ENCODE peak calls at places on chromosomes 7 and 10, in five cellular contexts. C, V, T, S and N are unnamed samples.

GRCh38 chr10:5623081-5623748 is 43.2 kb downstream of the ASB13 start:
- DNase-seq in C (peak; percentile 91), V (peak; percentile 21), T (peak; percentile 91), S (peak; percentile 89), N (peak; percentile 41)

GRCh38 chr10:97320480-97321031 is 1.5 kb downstream of the FRAT1 start:
- DNase-seq in C (peak; percentile 22), V (no peak), T (no peak), S (no peak), N (no peak)

GRCh38 chr7:93837245-93837644 is 53.3 kb downstream of the TFPI2 start:
- DNase-seq in C (no peak), V (no peak), T (no peak), S (no peak), N (no peak)

GRCh38 chr7:77566421-77566820 is 29.3 kb downstream of the PTPN12 start:
- DNase-seq in C (no peak), V (no peak), T (no peak), S (no peak), N (no peak)

GRCh38 chr10:70993051-70993450 is 104.7 kb upstream of the PCBD1 start:
- DNase-seq in C (no peak), V (no peak), T (no peak), S (no peak), N (no peak)

GRCh38 chr7:51013218-51013786 is 230.6 kb upstream of the GRB10 start:
- DNase-seq in C (no peak), V (no peak), T (no peak), S (no peak), N (no peak)

GRCh38 chr7:673681-674453 is 52.6 kb upstream of the DNAAF5 start:
- DNase-seq in C (no peak), V (no peak), T (no peak), S (no peak), N (no peak)

GRCh38 chr10:76504823-76505222 is 1073.4 kb downstream of the LRMDA start:
- DNase-seq in C (no peak), V (no peak), T (no peak), S (no peak), N (no peak)

GRCh38 chr10:51878695-51879094 is 179.3 kb upstream of the CSTF2T start:
- DNase-seq in C (no peak), V (no peak), T (no peak), S (no peak), N (no peak)

GRCh38 chr10:43194266-43194665 is 56.0 kb downstream of the CSGALNACT2 start:
- DNase-seq in C (no peak), V (no peak), T (no peak), S (no peak), N (no peak)

GRCh38 chr10:101215397-101216206 is 13.7 kb downstream of the LBX1 start:
- DNase-seq in C (no peak), V (no peak), T (no peak), S (no peak), N (no peak)

GRCh38 chr7:5284304-5285281 is 1.9 kb downstream of the SLC29A4 start:
- DNase-seq in C (peak; percentile 50), V (no peak), T (no peak), S (peak; percentile 69), N (no peak)

GRCh38 chr10:75395955-75396860 is 5.4 kb downstream of the ZNF503 start:
- DNase-seq in C (peak; percentile 49), V (no peak), T (peak; percentile 39), S (no peak), N (no peak)

GRCh38 chr7:155635817-155636216 is 8.6 kb upstream of the RBM33 start:
- DNase-seq in C (no peak), V (no peak), T (no peak), S (no peak), N (no peak)

GRCh38 chr10:11687357-11687771 is 54.8 kb upstream of the ECHDC3 start:
- DNase-seq in C (no peak), V (no peak), T (no peak), S (no peak), N (peak; percentile 69)

GRCh38 chr10:87092861-87093460 is 1.7 kb downstream of the GLUD1 start:
- DNase-seq in C (no peak), V (no peak), T (no peak), S (no peak), N (no peak)

GRCh38 chr7:12315049-12315448 is 88.6 kb downstream of the VWDE start:
- DNase-seq in C (no peak), V (no peak), T (no peak), S (no peak), N (no peak)

GRCh38 chr7:88243345-88243909 is 23.6 kb upstream of the SRI start:
- DNase-seq in C (no peak), V (no peak), T (no peak), S (peak; percentile 21), N (no peak)

GRCh38 chr7:155804897-155805825 is 7.1 kb downstream of the SHH start:
- DNase-seq in C (peak; percentile 32), V (no peak), T (no peak), S (peak; percentile 82), N (no peak)

GRCh38 chr10:48733329-48733728 is 48.7 kb downstream of the WDFY4 start:
- DNase-seq in C (no peak), V (no peak), T (no peak), S (no peak), N (no peak)

GRCh38 chr10:97463363-97464132 is 17.6 kb downstream of the ZDHHC16 start:
- DNase-seq in C (no peak), V (no peak), T (no peak), S (peak; percentile 58), N (peak; percentile 19)

DNA sequence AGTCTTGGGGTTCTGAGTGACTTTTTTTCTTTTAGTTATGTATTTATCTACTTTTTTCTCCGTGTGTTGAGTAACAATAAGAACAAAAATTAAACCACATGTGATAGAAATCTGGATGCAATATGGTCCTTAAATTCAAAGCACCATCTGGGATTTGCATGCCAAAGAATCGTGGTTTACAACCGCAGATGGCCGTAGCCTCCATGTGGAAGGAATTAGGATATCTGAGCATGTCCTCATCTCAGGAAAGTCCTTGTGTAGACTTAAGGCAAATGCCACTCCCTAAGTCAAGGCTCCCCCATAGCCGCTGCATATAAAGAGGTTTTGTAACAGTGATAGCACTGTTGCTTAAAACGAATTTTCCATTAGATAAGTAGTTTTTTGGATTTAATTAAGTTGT is 304.0 kb downstream of the ZEB1 start:
- DNase-seq in C (no peak), V (no peak), T (no peak), S (no peak), N (no peak)
- TF ChIP-seq CTCF in C (no peak), V (peak; percentile 34), T (peak; percentile 27), S (no peak), N (no peak)

GRCh38 chr7:7967909-7968543 is 570 bp upstream of the GLCCI1 start:
- DNase-seq in C (no peak), V (no peak), T (no peak), S (no peak), N (no peak)
- TF ChIP-seq CTCF in C (no peak), V (no peak), T (no peak), S (no peak), N (no peak)

DNA sequence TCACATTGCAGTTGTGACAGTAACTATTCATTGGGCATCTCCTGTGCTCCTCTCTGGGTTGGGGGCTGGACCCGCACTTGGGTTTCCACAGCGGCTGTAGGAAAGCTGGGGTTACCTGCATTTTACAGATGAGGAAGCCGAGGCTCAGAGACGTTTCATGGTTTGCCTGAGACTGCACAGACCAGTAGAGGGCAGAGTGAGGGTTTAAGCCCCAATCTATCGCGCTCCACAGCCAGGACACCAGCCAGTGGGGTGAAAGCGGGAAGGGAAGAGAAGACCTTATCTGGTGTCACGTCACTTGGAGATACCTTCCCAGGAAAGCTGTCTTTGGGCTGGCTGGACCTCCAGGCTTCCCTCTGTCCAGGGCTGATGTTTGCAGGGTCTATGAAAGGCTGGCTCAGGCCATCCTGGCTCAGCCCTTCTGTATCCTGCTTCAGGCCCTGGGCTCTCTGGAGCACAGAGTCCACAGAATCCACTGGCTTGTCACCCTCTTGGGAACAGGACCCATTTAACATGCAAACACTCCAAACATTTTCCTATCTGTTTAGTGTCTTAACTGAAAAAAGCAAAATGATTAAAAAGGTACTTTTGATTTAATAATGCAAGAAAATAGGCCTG is 167.7 kb downstream of the EMX2 start:
- DNase-seq in C (no peak), V (no peak), T (no peak), S (no peak), N (no peak)
- TF ChIP-seq CTCF in C (no peak), V (no peak), T (no peak), S (no peak), N (no peak)

GRCh38 chr10:83312570-83312969 is 826.7 kb upstream of the GHITM start:
- DNase-seq in C (no peak), V (no peak), T (no peak), S (no peak), N (no peak)

DNA sequence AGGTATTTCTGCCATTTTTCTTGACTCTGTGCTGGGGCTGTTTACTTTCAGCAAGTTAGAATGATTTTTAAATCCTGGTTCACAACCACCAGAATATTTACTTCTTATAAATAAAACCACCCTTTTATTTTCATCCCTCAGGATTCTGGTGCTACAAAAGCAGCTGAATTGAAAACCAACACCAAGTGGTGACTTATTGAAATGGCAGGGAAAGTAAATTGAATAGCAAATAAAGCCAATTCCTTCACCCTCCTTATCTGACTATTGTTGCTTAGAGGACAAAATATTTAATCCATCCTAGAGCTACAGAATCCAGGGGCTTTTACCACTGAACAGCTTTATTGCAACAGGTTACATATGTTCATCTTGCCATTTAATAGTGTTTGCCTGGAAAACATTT is 828.6 kb upstream of the GHITM start:
- DNase-seq in C (no peak), V (no peak), T (no peak), S (no peak), N (no peak)
- TF ChIP-seq CTCF in C (no peak), V (no peak), T (no peak), S (no peak), N (no peak)

GRCh38 chr10:7287377-7287776 is 123.5 kb downstream of the SFMBT2 start:
- DNase-seq in C (no peak), V (no peak), T (no peak), S (no peak), N (no peak)
- TF ChIP-seq CTCF in C (no peak), V (no peak), T (no peak), S (no peak), N (no peak)

DNA sequence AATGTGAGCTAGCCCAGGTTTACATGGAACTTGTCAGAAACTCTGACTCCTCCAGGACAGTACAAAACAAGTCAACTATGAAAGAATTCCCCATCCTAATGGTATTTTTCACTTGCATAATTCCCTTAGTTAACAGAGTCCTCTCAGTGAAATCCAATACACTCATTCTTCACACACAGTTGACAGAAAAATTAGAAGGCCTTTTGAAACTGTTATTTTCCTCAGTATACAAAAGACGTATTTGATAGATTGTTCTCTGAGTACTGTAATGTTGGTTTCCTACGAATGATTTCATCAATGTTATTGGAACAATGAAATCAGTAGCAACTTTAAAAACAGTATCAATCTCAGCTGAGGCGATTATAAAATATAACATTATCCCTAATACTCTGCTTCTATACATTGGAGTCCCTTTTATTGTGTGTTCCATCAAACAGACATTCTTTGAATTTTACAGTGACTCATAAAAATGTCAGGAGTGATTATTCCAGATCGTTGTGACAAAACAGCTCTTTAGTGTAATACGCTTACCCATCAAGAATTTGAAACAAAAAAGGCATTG is 136.4 kb upstream of the ANK3 start:
- DNase-seq in C (no peak), V (no peak), T (no peak), S (no peak), N (no peak)
- TF ChIP-seq CTCF in C (no peak), V (no peak), T (no peak), S (no peak), N (no peak)